ENCODE peak calls at places on chromosomes 2 and 18, in nine cellular contexts. One of them, this sample, is unnamed.

GRCh38 chr2:164737612-164738081 is 104.0 kb downstream of the COBLL1 start:
- DNase-seq in CD8-positive, alpha-beta T cell: no peak
- DNase-seq in psoas muscle: peak
- DNase-seq in astrocyte: peak
- DNase-seq in OCI-LY7: peak
- DNase-seq in upper lobe of right lung: peak
- DNase-seq in fibroblast of the aortic adventitia: peak
- DNase-seq in thoracic aorta: no peak
- DNase-seq in HFFc6: peak
- DNase-seq in this sample: peak

GRCh38 chr2:24477229-24477628 is 13.8 kb upstream of the NCOA1 start:
- DNase-seq in CD8-positive, alpha-beta T cell: no peak
- DNase-seq in fibroblast of the aortic adventitia: no peak
- DNase-seq in astrocyte: no peak
- DNase-seq in upper lobe of right lung: no peak
- DNase-seq in HFFc6: no peak
- DNase-seq in thoracic aorta: no peak
- DNase-seq in psoas muscle: no peak
- DNase-seq in OCI-LY7: no peak
- DNase-seq in this sample: no peak

GRCh38 chr2:113032737-113033136 is 19.9 kb downstream of the IL36B start:
- DNase-seq in CD8-positive, alpha-beta T cell: no peak
- DNase-seq in upper lobe of right lung: no peak
- DNase-seq in OCI-LY7: no peak
- DNase-seq in fibroblast of the aortic adventitia: no peak
- DNase-seq in psoas muscle: no peak
- DNase-seq in HFFc6: no peak
- DNase-seq in astrocyte: no peak
- DNase-seq in thoracic aorta: no peak
- DNase-seq in this sample: no peak

GRCh38 chr2:130776550-130776949 is 21.2 kb downstream of the AMER3 start:
- DNase-seq in upper lobe of right lung: no peak
- DNase-seq in psoas muscle: no peak
- DNase-seq in fibroblast of the aortic adventitia: no peak
- DNase-seq in HFFc6: no peak
- DNase-seq in astrocyte: no peak
- DNase-seq in thoracic aorta: no peak
- DNase-seq in CD8-positive, alpha-beta T cell: no peak
- DNase-seq in OCI-LY7: no peak
- DNase-seq in this sample: no peak

GRCh38 chr18:76619342-76620315 is 124.6 kb upstream of the ZNF516 start:
- DNase-seq in CD8-positive, alpha-beta T cell: no peak
- DNase-seq in HFFc6: no peak
- DNase-seq in thoracic aorta: peak
- DNase-seq in upper lobe of right lung: peak
- DNase-seq in OCI-LY7: no peak
- DNase-seq in fibroblast of the aortic adventitia: peak
- DNase-seq in astrocyte: peak
- DNase-seq in psoas muscle: peak
- DNase-seq in this sample: peak

GRCh38 chr2:184154438-184154837 is 443.9 kb upstream of the ZNF804A start:
- DNase-seq in CD8-positive, alpha-beta T cell: no peak
- DNase-seq in psoas muscle: no peak
- DNase-seq in HFFc6: no peak
- DNase-seq in thoracic aorta: no peak
- DNase-seq in upper lobe of right lung: no peak
- DNase-seq in astrocyte: peak
- DNase-seq in OCI-LY7: no peak
- DNase-seq in fibroblast of the aortic adventitia: peak
- DNase-seq in this sample: no peak

GRCh38 chr2:236627846-236628245 is 58.2 kb downstream of the ACKR3 start:
- DNase-seq in psoas muscle: no peak
- DNase-seq in OCI-LY7: no peak
- DNase-seq in HFFc6: no peak
- DNase-seq in astrocyte: no peak
- DNase-seq in CD8-positive, alpha-beta T cell: no peak
- DNase-seq in upper lobe of right lung: peak
- DNase-seq in thoracic aorta: no peak
- DNase-seq in fibroblast of the aortic adventitia: no peak
- DNase-seq in this sample: no peak

GRCh38 chr2:235472443-235472842 is 21.4 kb upstream of the AGAP1 start:
- DNase-seq in astrocyte: no peak
- DNase-seq in HFFc6: no peak
- DNase-seq in CD8-positive, alpha-beta T cell: no peak
- DNase-seq in thoracic aorta: no peak
- DNase-seq in OCI-LY7: no peak
- DNase-seq in fibroblast of the aortic adventitia: no peak
- DNase-seq in upper lobe of right lung: no peak
- DNase-seq in psoas muscle: no peak
- DNase-seq in this sample: no peak

GRCh38 chr18:57916684-57917083 is 113.6 kb upstream of the ATP8B1 start:
- DNase-seq in upper lobe of right lung: no peak
- DNase-seq in psoas muscle: no peak
- DNase-seq in HFFc6: no peak
- DNase-seq in astrocyte: no peak
- DNase-seq in thoracic aorta: no peak
- DNase-seq in CD8-positive, alpha-beta T cell: no peak
- DNase-seq in OCI-LY7: no peak
- DNase-seq in fibroblast of the aortic adventitia: no peak
- DNase-seq in this sample: no peak

GRCh38 chr2:21104030-21104660 is 19.6 kb upstream of the TDRD15 start:
- DNase-seq in HFFc6: no peak
- DNase-seq in fibroblast of the aortic adventitia: no peak
- DNase-seq in OCI-LY7: no peak
- DNase-seq in psoas muscle: no peak
- DNase-seq in astrocyte: no peak
- DNase-seq in upper lobe of right lung: no peak
- DNase-seq in CD8-positive, alpha-beta T cell: no peak
- DNase-seq in thoracic aorta: no peak
- DNase-seq in this sample: no peak
- TF ChIP-seq CTCF in HFFc6: no peak
- TF ChIP-seq CTCF in fibroblast of the aortic adventitia: no peak
- TF ChIP-seq CTCF in OCI-LY7: no peak
- TF ChIP-seq CTCF in psoas muscle: no peak
- TF ChIP-seq CTCF in astrocyte: no peak
- TF ChIP-seq CTCF in upper lobe of right lung: no peak
- TF ChIP-seq CTCF in CD8-positive, alpha-beta T cell: no peak
- TF ChIP-seq CTCF in thoracic aorta: no peak
- TF ChIP-seq CTCF in this sample: no peak

GRCh38 chr18:50195689-50196088 is 742 bp upstream of the MYO5B start:
- DNase-seq in upper lobe of right lung: no peak
- DNase-seq in fibroblast of the aortic adventitia: no peak
- DNase-seq in psoas muscle: no peak
- DNase-seq in OCI-LY7: no peak
- DNase-seq in HFFc6: no peak
- DNase-seq in astrocyte: no peak
- DNase-seq in thoracic aorta: no peak
- DNase-seq in CD8-positive, alpha-beta T cell: no peak
- DNase-seq in this sample: no peak

GRCh38 chr18:50193796-50194622 is 938 bp downstream of the MYO5B start:
- DNase-seq in CD8-positive, alpha-beta T cell: no peak
- DNase-seq in OCI-LY7: no peak
- DNase-seq in psoas muscle: no peak
- DNase-seq in astrocyte: no peak
- DNase-seq in HFFc6: no peak
- DNase-seq in thoracic aorta: no peak
- DNase-seq in upper lobe of right lung: peak
- DNase-seq in fibroblast of the aortic adventitia: no peak
- DNase-seq in this sample: no peak

GRCh38 chr18:50196261-50196660 is 1.3 kb upstream of the MYO5B start:
- DNase-seq in upper lobe of right lung: no peak
- DNase-seq in OCI-LY7: no peak
- DNase-seq in CD8-positive, alpha-beta T cell: no peak
- DNase-seq in psoas muscle: no peak
- DNase-seq in astrocyte: no peak
- DNase-seq in thoracic aorta: no peak
- DNase-seq in HFFc6: no peak
- DNase-seq in fibroblast of the aortic adventitia: no peak
- DNase-seq in this sample: no peak

GRCh38 chr18:50192903-50193795 is 1.8 kb downstream of the MYO5B start:
- DNase-seq in thoracic aorta: no peak
- DNase-seq in HFFc6: no peak
- DNase-seq in astrocyte: no peak
- DNase-seq in OCI-LY7: no peak
- DNase-seq in fibroblast of the aortic adventitia: no peak
- DNase-seq in CD8-positive, alpha-beta T cell: no peak
- DNase-seq in psoas muscle: no peak
- DNase-seq in upper lobe of right lung: no peak
- DNase-seq in this sample: no peak

DNA sequence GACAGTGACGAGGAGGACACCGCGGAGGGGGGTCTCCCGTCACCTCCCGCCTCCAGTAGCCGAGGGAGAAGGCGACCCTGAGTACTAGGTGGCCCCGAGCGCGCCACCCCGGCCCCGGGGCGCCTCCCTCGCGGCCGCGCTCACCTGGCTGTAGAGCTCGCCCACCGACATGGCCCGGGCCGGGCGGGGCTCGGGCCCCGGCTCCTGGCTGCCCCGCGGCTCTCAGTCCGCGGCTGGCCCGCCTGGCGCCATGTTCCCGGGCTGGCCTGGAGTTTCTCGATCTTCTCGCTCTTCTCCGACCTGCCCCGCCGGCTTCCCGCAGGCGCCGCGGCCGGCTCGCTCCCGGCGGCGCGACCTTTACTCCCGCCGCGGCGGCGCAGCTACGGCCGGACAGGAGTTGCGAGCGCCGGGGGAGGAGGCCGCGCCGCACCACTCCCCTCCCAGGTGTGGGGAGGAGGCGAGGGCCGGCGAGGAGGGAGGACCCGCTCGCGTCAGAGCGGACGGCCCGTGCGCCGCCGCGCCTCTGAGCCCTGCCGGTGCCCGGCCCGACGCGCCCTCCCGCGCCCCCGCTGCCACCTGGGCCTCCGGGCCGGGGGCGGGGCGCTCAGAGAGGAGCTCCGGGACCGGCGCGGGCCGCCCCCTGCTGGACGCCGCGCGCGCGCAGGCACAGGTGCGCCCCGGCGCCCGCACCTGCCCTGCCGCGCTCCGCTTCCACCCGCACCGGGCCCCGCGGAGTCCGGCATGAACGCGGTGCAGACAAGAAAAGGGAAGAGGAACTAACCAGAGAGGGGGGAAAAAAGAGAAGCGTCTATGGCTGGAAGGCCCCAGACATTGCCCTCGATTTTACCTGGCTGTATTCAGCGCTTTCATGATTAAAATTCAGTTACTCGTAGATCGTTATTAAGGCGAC is at the start of gene MYO5B:
- DNase-seq in psoas muscle: peak
- DNase-seq in HFFc6: no peak
- DNase-seq in OCI-LY7: peak
- DNase-seq in CD8-positive, alpha-beta T cell: peak
- DNase-seq in astrocyte: no peak
- DNase-seq in fibroblast of the aortic adventitia: no peak
- DNase-seq in upper lobe of right lung: peak
- DNase-seq in thoracic aorta: no peak
- DNase-seq in this sample: no peak
- TF ChIP-seq CTCF in psoas muscle: peak
- TF ChIP-seq CTCF in HFFc6: no peak
- TF ChIP-seq CTCF in OCI-LY7: peak
- TF ChIP-seq CTCF in CD8-positive, alpha-beta T cell: no peak
- TF ChIP-seq CTCF in astrocyte: no peak
- TF ChIP-seq CTCF in fibroblast of the aortic adventitia: no peak
- TF ChIP-seq CTCF in upper lobe of right lung: peak
- TF ChIP-seq CTCF in thoracic aorta: peak
- TF ChIP-seq CTCF in this sample: no peak

DNA sequence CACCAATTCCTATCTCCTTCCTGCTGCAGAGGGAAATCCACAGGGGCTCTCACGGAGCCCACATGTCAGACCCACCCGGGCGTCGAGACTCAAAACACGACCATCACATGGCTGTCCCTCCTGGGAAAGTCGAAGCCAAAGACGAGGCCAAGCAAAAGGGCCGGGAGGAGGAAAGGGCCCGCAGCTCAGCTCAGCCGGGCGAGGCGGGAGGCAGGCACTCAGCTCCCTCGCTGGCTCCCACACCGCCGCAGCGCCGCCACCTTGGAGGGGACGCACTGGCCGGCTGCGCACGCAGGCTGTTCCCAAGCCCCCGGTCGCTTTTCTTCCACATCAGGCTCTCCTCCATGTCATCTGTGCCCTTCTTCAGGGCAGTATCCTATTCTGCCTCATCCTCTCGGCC is 130.4 kb downstream of the L3MBTL4 start:
- DNase-seq in astrocyte: no peak
- DNase-seq in OCI-LY7: no peak
- DNase-seq in upper lobe of right lung: no peak
- DNase-seq in HFFc6: no peak
- DNase-seq in fibroblast of the aortic adventitia: no peak
- DNase-seq in CD8-positive, alpha-beta T cell: no peak
- DNase-seq in psoas muscle: no peak
- DNase-seq in thoracic aorta: no peak
- DNase-seq in this sample: no peak
- TF ChIP-seq CTCF in astrocyte: no peak
- TF ChIP-seq CTCF in OCI-LY7: no peak
- TF ChIP-seq CTCF in upper lobe of right lung: no peak
- TF ChIP-seq CTCF in HFFc6: no peak
- TF ChIP-seq CTCF in fibroblast of the aortic adventitia: no peak
- TF ChIP-seq CTCF in CD8-positive, alpha-beta T cell: no peak
- TF ChIP-seq CTCF in psoas muscle: no peak
- TF ChIP-seq CTCF in thoracic aorta: no peak
- TF ChIP-seq CTCF in this sample: no peak

GRCh38 chr18:51537487-51537886 is 340.0 kb upstream of the MEX3C start:
- DNase-seq in astrocyte: no peak
- DNase-seq in psoas muscle: no peak
- DNase-seq in thoracic aorta: no peak
- DNase-seq in upper lobe of right lung: no peak
- DNase-seq in OCI-LY7: peak
- DNase-seq in CD8-positive, alpha-beta T cell: no peak
- DNase-seq in fibroblast of the aortic adventitia: peak
- DNase-seq in HFFc6: no peak
- DNase-seq in this sample: peak
- TF ChIP-seq CTCF in astrocyte: no peak
- TF ChIP-seq CTCF in psoas muscle: peak
- TF ChIP-seq CTCF in thoracic aorta: no peak
- TF ChIP-seq CTCF in upper lobe of right lung: peak
- TF ChIP-seq CTCF in OCI-LY7: peak
- TF ChIP-seq CTCF in CD8-positive, alpha-beta T cell: no peak
- TF ChIP-seq CTCF in fibroblast of the aortic adventitia: no peak
- TF ChIP-seq CTCF in HFFc6: no peak
- TF ChIP-seq CTCF in this sample: peak

DNA sequence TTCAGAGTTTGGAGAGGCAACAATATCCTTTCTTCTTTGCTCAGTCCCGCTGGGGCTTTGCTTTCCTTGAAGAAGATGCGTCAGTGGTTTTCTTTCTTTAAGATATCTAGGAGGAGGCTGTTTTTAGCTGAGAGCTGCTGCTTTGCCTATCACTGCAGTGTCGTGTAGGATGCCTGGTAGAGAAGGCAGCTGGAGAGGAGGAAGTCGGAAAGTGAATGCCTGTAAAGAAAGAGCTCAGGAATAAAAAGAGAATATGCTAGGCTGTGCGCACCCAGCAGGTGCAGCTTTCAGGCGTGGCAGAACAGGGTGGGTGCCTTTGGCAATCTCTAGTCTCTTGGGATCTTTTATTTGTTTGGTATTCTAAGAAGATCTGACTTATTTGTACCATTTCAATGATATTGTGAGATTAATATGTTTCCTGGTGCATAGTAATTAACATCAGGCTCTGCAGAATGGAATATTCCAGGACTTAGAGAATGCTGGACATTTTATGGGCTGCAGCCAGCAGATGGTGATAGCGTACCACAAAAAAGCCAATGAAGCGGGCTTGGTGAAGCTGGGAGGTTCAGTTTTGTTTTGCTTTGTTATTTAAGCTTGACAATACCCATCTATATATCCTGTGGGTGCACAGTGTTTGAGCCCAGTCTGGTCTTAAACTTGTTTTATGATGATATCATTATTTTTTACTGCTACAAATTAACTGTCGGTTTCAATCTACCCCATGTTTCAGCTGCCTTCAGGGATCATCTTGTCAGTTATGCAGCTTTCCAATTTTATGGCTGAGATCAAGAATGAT is 34.9 kb downstream of the CAVIN2 start:
- DNase-seq in CD8-positive, alpha-beta T cell: no peak
- DNase-seq in thoracic aorta: no peak
- DNase-seq in OCI-LY7: peak
- DNase-seq in astrocyte: peak
- DNase-seq in fibroblast of the aortic adventitia: peak
- DNase-seq in psoas muscle: peak
- DNase-seq in HFFc6: peak
- DNase-seq in upper lobe of right lung: peak
- DNase-seq in this sample: peak
- TF ChIP-seq CTCF in CD8-positive, alpha-beta T cell: peak
- TF ChIP-seq CTCF in thoracic aorta: peak
- TF ChIP-seq CTCF in OCI-LY7: peak
- TF ChIP-seq CTCF in astrocyte: peak
- TF ChIP-seq CTCF in fibroblast of the aortic adventitia: peak
- TF ChIP-seq CTCF in psoas muscle: peak
- TF ChIP-seq CTCF in HFFc6: peak
- TF ChIP-seq CTCF in upper lobe of right lung: peak
- TF ChIP-seq CTCF in this sample: peak

This sample was measured in fibroblast of pulmonary artery.